ENCODE peak calls at places on chromosome 2, in four cellular contexts. R, D, C and G are unnamed samples.
A peak's percentile ranks its signal among the peaks of the same experiment; 100 is the strongest.

GRCh38 chr2:46802665-46803550 is 112.7 kb downstream of the MCFD2 start:
- DNase-seq in R (no peak), D (no peak), C (no peak), G (no peak)

GRCh38 chr2:39736593-39736992 is 42.5 kb downstream of the THUMPD2 start:
- DNase-seq in R (no peak), D (no peak), C (no peak), G (peak; percentile 96)

GRCh38 chr2:65300134-65300771 is 72.6 kb downstream of the ACTR2 start:
- DNase-seq in R (no peak), D (peak; percentile 81), C (no peak), G (no peak)

GRCh38 chr2:37344453-37345361 is at the start of gene QPCT:
- DNase-seq in R (peak; percentile 76), D (peak; percentile 47), C (peak; percentile 66), G (peak; percentile 50)

GRCh38 chr2:164984428-164984827 is 29.1 kb upstream of the SLC38A11 start:
- DNase-seq in R (no peak), D (no peak), C (no peak), G (peak; percentile 53)

GRCh38 chr2:163717993-163718680 is 17.7 kb downstream of the FIGN start:
- DNase-seq in R (no peak), D (no peak), C (no peak), G (no peak)

GRCh38 chr2:41806286-41806685 is 241.5 kb upstream of the PKDCC start:
- DNase-seq in R (no peak), D (no peak), C (no peak), G (no peak)

GRCh38 chr2:31402388-31402787 is 12.2 kb downstream of the XDH start:
- DNase-seq in R (no peak), D (no peak), C (no peak), G (peak; percentile 38)

GRCh38 chr2:190574169-190574568 is 39.6 kb upstream of the NEMP2 start:
- DNase-seq in R (no peak), D (no peak), C (no peak), G (peak; percentile 71)

DNA sequence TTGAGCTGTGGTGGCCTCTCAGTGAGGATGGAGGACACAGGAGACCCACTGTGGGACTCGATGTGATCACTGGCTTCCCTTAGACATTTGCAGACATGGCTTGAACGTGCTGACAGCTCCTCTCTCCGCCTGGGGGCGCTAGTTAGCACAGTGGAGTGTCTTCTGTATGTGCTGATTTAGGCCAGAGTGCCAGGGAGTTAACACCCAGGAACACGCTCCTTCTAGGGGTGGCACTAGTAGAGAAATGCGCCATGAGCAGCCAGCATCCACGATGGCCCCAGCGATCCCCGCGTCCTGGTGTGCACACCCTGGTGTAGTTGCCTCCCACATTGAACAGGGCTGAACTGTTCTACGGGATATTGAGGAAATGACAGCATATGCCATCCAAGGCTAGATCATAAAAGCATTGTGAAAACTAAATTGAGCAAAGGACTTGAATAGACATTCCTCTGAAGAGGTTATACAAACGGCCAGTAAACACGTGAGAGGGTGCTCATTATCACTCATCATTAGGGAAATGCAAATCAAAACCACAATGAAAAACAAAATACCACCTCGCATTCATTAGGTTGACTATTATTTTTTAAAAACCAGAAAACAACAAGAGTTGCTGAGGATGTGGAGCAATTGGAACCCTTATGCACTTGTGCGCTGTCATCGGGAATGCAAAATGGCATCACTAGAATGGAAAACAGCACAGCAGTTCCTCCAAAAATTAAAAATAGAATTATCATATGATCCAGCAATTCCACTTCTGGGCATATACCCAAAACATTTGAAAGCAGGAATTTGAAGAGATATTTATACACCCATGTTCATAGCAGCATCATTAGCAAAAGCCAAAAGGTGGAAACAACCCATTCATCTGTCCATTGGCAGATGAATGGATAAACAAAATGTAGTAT is 11.6 kb upstream of the NMUR1 start:
- DNase-seq in R (no peak), D (no peak), C (no peak), G (no peak)
- TF ChIP-seq CTCF in R (no peak), D (no peak), C (no peak), G (no peak)

GRCh38 chr2:151827564-151828142 is 568 bp downstream of the ARL5A start:
- DNase-seq in R (peak; percentile 19), D (no peak), C (peak; percentile 44), G (peak; percentile 21)

GRCh38 chr2:151828143-151828889 is at the start of gene ARL5A:
- DNase-seq in R (peak; percentile 94), D (peak; percentile 96), C (peak; percentile 96), G (peak; percentile 95)

GRCh38 chr2:151828890-151829324 is 686 bp upstream of the ARL5A start:
- DNase-seq in R (no peak), D (no peak), C (no peak), G (no peak)

GRCh38 chr2:151824886-151825285 is 3.3 kb downstream of the ARL5A start:
- DNase-seq in R (no peak), D (no peak), C (no peak), G (no peak)

GRCh38 chr2:151826737-151827157 is 1.5 kb downstream of the ARL5A start:
- DNase-seq in R (no peak), D (no peak), C (no peak), G (peak; percentile 13)
- H3K4me3 ChIP-seq in R (peak overlapping the region; percentile 97), D (peak overlapping the region; percentile 81), C (peak overlapping the region; percentile 76), G (peak overlapping the region; percentile 93)

GRCh38 chr2:119229716-119230115 is 6.1 kb downstream of the STEAP3 start:
- DNase-seq in R (no peak), D (no peak), C (no peak), G (no peak)

GRCh38 chr2:119231975-119232665 is 8.5 kb downstream of the STEAP3 start:
- DNase-seq in R (no peak), D (no peak), C (no peak), G (peak; percentile 31)

GRCh38 chr2:119230219-119230618 is 6.6 kb downstream of the STEAP3 start:
- DNase-seq in R (no peak), D (no peak), C (no peak), G (no peak)

GRCh38 chr2:119228964-119229363 is 5.3 kb downstream of the STEAP3 start:
- DNase-seq in R (no peak), D (no peak), C (no peak), G (no peak)

GRCh38 chr2:119230630-119231185 is 7.1 kb downstream of the STEAP3 start:
- DNase-seq in R (no peak), D (no peak), C (no peak), G (peak; percentile 73)
- TF ChIP-seq CTCF in R (no peak), D (no peak), C (no peak), G (no peak)

GRCh38 chr2:177872286-177872685 is 200.3 kb downstream of the PDE11A start:
- DNase-seq in R (no peak), D (no peak), C (no peak), G (no peak)

GRCh38 chr2:177873915-177874314 is 198.7 kb downstream of the PDE11A start:
- DNase-seq in R (no peak), D (no peak), C (no peak), G (no peak)

GRCh38 chr2:177869912-177870311 is 202.7 kb downstream of the PDE11A start:
- DNase-seq in R (no peak), D (no peak), C (no peak), G (no peak)

GRCh38 chr2:177868792-177869191 is 203.8 kb downstream of the PDE11A start:
- DNase-seq in R (no peak), D (no peak), C (no peak), G (no peak)

GRCh38 chr2:177869209-177869608 is 203.4 kb downstream of the PDE11A start:
- DNase-seq in R (no peak), D (no peak), C (no peak), G (no peak)
- H3K4me3 ChIP-seq in R (no peak overlapping the region), D (no peak overlapping the region), C (no peak overlapping the region), G (no peak overlapping the region)

DNA sequence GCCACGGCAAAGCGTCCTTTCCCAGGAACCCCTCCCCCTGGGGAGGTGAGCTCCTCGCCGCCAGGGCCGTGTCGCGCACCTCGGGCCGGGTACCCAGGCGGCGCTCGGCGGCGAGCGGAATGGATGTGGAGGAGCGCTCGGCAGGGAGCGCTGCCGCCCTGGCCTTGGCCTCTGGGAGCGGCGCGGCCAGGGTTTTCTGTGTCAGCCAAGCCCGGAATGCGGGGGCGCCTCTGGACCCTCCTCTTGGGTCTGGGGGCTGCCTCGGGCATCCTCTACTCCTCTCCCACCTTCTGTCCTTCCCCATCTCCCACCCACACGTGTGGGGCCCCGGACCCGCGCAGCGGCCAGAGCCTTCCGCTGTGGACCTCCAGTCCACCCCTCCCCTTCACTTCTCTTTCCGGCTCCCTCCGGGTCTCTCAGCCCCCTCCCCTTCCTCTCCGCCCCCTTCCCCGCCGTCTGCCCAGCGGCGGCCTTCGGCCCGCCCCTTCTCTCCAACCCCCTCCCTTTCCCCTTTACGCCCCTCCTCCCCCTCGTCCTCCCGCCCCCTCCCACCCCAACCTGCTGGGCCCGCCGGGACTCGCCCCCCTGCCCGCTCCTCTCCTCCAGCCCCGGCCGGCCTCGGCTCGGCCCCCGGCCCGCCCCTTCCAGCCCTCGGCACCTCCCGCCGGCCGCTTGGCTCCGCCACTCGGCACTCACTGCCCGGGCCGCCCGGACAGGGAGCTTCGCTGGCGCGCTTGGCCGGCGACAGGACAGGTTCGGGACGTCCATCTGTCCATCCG is at the start of gene MERTK:
- DNase-seq in R (peak; percentile 37), D (peak; percentile 91), C (peak; percentile 92), G (peak; percentile 20)
- TF ChIP-seq CTCF in R (peak; percentile 18), D (peak; percentile 68), C (peak; percentile 52), G (peak; percentile 36)

GRCh38 chr2:118309201-118310015 is 221.1 kb downstream of the INSIG2 start:
- DNase-seq in R (no peak), D (no peak), C (no peak), G (no peak)
- H3K4me3 ChIP-seq in R (peak overlapping the region; percentile 66), D (peak overlapping the region; percentile 48), C (peak overlapping the region; percentile 44), G (peak overlapping the region; percentile 64)

DNA sequence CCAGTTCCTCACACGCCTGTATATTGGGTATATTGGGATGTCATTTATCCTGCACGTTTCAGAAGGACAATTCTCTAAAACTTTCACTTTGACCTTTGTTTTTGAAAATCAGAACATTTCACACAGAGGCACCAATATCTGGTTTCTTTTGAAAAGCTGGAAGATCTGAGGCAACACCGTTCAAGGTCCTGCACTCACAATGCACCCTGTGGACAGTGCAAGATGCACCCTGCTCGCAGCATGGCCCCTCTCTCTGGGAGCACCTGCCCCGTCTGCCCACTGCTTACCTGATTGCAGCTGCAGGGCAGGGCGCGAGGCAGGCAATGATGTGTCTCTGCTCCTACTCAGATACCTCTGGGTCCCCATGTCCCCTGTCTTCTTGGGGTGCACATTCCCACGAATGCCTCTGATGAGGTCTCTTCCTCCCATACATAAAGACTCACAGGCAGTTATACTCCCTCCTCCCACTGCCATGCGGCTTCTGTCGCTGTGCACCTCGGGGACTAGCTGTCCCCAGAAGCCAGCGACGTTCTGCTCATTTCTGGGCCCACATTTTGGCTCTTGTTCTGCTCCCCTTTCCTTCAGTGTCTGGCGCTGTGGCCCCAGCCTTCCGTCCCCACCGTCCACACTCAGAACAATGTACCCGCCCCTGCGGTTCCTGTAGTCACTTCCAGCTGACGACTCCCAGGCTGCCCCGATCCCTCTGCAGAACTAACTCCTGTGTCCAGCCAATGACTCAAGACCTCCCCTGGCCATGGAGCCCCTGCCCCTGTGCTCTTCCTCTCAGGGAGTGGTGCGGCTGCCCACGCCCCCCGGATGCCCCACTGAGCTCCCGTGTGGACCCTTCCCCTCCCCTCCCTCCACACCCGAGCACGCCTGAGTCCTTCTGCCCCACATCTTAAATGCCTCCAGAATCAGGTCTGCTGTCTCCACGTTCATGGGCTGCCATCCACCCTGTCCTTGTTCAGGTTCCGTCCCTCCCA is at the start of gene OR6B3:
- DNase-seq in R (no peak), D (no peak), C (no peak), G (no peak)
- TF ChIP-seq CTCF in R (no peak), D (no peak), C (no peak), G (no peak)